ENCODE peak calls at places on chromosome 9, in five cellular contexts. T is RWPE1, X is thoracic aorta, P is A549, C is dorsolateral prefrontal cortex. E is an unnamed sample.

GRCh38 chr9:13705913-13706312 is 426.4 kb upstream of the MPDZ start:
- DNase-seq in T (no peak), X (no peak), P (no peak), C (no peak), E (no peak)

GRCh38 chr9:77876091-77876490 is 155.5 kb downstream of the GNAQ start:
- DNase-seq in T (no peak), X (no peak), P (no peak), C (no peak), E (no peak)

GRCh38 chr9:121771851-121772599 is 120.6 kb downstream of the DAB2IP start:
- DNase-seq in T (no peak), X (peak; percentile 40), P (no peak), C (no peak), E (no peak)

GRCh38 chr9:116952434-116952805 is 265.3 kb downstream of the TRIM32 start:
- DNase-seq in T (peak; percentile 57), X (no peak), P (no peak), C (no peak), E (no peak)

GRCh38 chr9:129462360-129462759 is 158.5 kb downstream of the C9orf50 start:
- DNase-seq in T (no peak), X (no peak), P (no peak), C (no peak), E (no peak)

GRCh38 chr9:135554718-135555117 is 6.8 kb upstream of the PAEP start:
- DNase-seq in T (no peak), X (no peak), P (peak; percentile 21), C (no peak), E (no peak)

GRCh38 chr9:136441681-136442245 is 2.1 kb upstream of the INPP5E start:
- DNase-seq in T (no peak), X (no peak), P (no peak), C (no peak), E (no peak)

GRCh38 chr9:123834218-123834906 is 95.6 kb downstream of the DENND1A start:
- DNase-seq in T (no peak), X (no peak), P (no peak), C (no peak), E (no peak)

GRCh38 chr9:13110766-13111400 is 168.6 kb downstream of the MPDZ start:
- DNase-seq in T (no peak), X (no peak), P (no peak), C (peak; percentile 24), E (no peak)

GRCh38 chr9:127858041-127858512 is 3.6 kb upstream of the ENG start:
- DNase-seq in T (no peak), X (no peak), P (no peak), C (no peak), E (no peak)

GRCh38 chr9:33840381-33840780 is 23.4 kb downstream of the UBE2R2 start:
- DNase-seq in T (no peak), X (no peak), P (no peak), C (no peak), E (no peak)

GRCh38 chr9:95336281-95336680 is 18.8 kb upstream of the FANCC start:
- DNase-seq in T (no peak), X (no peak), P (peak; percentile 49), C (no peak), E (no peak)

GRCh38 chr9:128552744-128553221 is 396 bp downstream of the SPTAN1 start:
- DNase-seq in T (peak; percentile 66), X (no peak), P (peak; percentile 24), C (peak; percentile 22), E (no peak)

GRCh38 chr9:20526500-20527319 is 95.6 kb downstream of the MLLT3 start:
- DNase-seq in T (no peak), X (no peak), P (no peak), C (no peak), E (no peak)

GRCh38 chr9:13915591-13916301 is 398.2 kb downstream of the NFIB start:
- DNase-seq in T (no peak), X (no peak), P (no peak), C (no peak), E (no peak)

GRCh38 chr9:2722715-2723114 is 5.4 kb downstream of the KCNV2 start:
- DNase-seq in T (peak; percentile 4), X (no peak), P (no peak), C (no peak), E (no peak)

GRCh38 chr9:3916420-3916819 is 383.4 kb downstream of the GLIS3 start:
- DNase-seq in T (no peak), X (no peak), P (no peak), C (no peak), E (no peak)

GRCh38 chr9:134606951-134607733 is 34.5 kb upstream of the COL5A1 start:
- DNase-seq in T (no peak), X (no peak), P (no peak), C (no peak), E (no peak)

GRCh38 chr9:110276827-110277226 is 20.5 kb upstream of the TXN start:
- DNase-seq in T (no peak), X (no peak), P (no peak), C (no peak), E (no peak)

GRCh38 chr9:128026255-128027165 is 40.6 kb downstream of the NAIF1 start:
- DNase-seq in T (no peak), X (no peak), P (peak; percentile 42), C (no peak), E (no peak)

GRCh38 chr9:2027761-2028160 is 12.6 kb downstream of the SMARCA2 start:
- DNase-seq in T (no peak), X (no peak), P (no peak), C (no peak), E (no peak)

GRCh38 chr9:75979362-75979761 is 88.9 kb downstream of the PCSK5 start:
- DNase-seq in T (no peak), X (no peak), P (peak; percentile 43), C (no peak), E (no peak)
- TF ChIP-seq CTCF in T (no peak), X (no peak), P (peak; percentile 20), C (no peak), E (no peak)

GRCh38 chr9:119368681-119369581 is at the start of gene BRINP1:
- DNase-seq in T (peak; percentile 19), X (no peak), P (peak; percentile 19), C (peak; percentile 73), E (no peak)

GRCh38 chr9:119368179-119368578 is 1.1 kb downstream of the BRINP1 start:
- DNase-seq in T (no peak), X (no peak), P (no peak), C (peak; percentile 39), E (no peak)

GRCh38 chr9:119369670-119370366 is 583 bp upstream of the BRINP1 start:
- DNase-seq in T (no peak), X (no peak), P (no peak), C (no peak), E (no peak)

GRCh38 chr9:119366909-119367690 is 2.1 kb downstream of the BRINP1 start:
- DNase-seq in T (no peak), X (no peak), P (no peak), C (no peak), E (no peak)

GRCh38 chr9:119365291-119366027 is 3.8 kb downstream of the BRINP1 start:
- DNase-seq in T (no peak), X (no peak), P (peak; percentile 32), C (peak; percentile 71), E (no peak)
- TF ChIP-seq CTCF in T (peak; percentile 27), X (no peak), P (peak; percentile 50), C (peak; percentile 71), E (no peak)

DNA sequence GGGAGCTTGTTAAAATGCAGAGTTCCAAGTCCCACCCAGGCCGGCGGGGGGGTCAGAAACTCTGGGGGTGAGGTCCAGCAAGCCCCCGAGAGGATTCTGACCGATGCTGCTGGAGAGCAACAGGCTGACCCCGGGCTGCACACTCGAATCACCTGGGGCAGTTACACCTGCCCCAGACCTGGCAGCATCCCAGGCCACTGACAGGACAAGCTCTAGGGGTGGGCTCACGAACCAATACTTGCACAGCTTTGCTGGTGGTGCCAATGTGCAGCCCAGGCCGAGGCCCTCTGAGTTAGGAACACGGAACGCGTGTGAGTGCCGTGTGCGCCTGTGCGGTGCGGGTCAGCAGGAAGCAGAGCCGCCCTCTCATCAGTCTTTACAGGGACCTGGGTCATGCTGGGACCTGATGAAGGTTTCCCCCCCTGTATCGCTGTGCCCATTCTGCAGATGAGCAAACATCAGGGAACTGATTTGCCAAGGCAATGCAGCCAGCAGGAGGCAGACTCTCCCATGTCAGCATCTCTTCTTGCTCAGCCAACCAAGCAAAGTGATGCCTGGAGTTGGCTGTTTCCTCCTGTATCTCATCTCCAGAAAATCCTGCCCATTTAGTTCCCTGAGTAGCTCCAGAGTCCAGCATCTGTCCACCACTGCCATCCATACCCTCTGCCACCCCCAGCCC is 16.3 kb downstream of the FAM163B start:
- DNase-seq in T (no peak), X (no peak), P (no peak), C (no peak), E (no peak)
- TF ChIP-seq CTCF in T (no peak), X (no peak), P (peak; percentile 5), C (no peak), E (no peak)

GRCh38 chr9:124894741-124895170 is 32.8 kb downstream of the ARPC5L start:
- DNase-seq in T (peak; percentile 48), X (no peak), P (peak; percentile 59), C (peak; percentile 53), E (no peak)
- TF ChIP-seq CTCF in T (peak; percentile 56), X (no peak), P (peak; percentile 53), C (peak; percentile 56), E (no peak)

GRCh38 chr9:35102769-35103659 is at the start of gene STOML2:
- DNase-seq in T (peak; percentile 98), X (peak; percentile 89), P (peak; percentile 97), C (peak; percentile 97), E (peak; percentile 77)
- TF ChIP-seq CTCF in T (no peak), X (no peak), P (no peak), C (peak; percentile 63), E (no peak)

GRCh38 chr9:18142964-18143363 is 331.0 kb upstream of the ADAMTSL1 start:
- DNase-seq in T (no peak), X (no peak), P (no peak), C (no peak), E (no peak)
- TF ChIP-seq CTCF in T (peak; percentile 19), X (no peak), P (no peak), C (no peak), E (no peak)